ENCODE peak calls at places on chromosomes 3 and 15, in six cellular contexts. D is tibial nerve, R is K562, J is A549, F is sigmoid colon, M is heart left ventricle. I is an unnamed sample.

GRCh38 chr3:148756306-148756705 is 58.6 kb downstream of the AGTR1 start:
- DNase-seq in M (no peak), J (no peak), F (no peak), D (no peak), R (no peak), I (no peak)

GRCh38 chr3:160195106-160195505 is 30.1 kb upstream of the C3orf80 start:
- DNase-seq in M (no peak), R (no peak), D (no peak), J (no peak), F (no peak), I (no peak)

GRCh38 chr3:54083901-54084300 is 38.5 kb upstream of the CACNA2D3 start:
- DNase-seq in M (no peak), F (no peak), R (no peak), D (no peak), J (no peak), I (no peak)

GRCh38 chr3:89032331-89033063 is 74.9 kb upstream of the EPHA3 start:
- DNase-seq in M (no peak), R (no peak), J (no peak), F (no peak), D (no peak), I (no peak)

GRCh38 chr3:4956743-4957142 is 22.5 kb upstream of the BHLHE40 start:
- DNase-seq in F (no peak), R (no peak), M (no peak), J (no peak), D (no peak), I (no peak)

GRCh38 chr3:145952541-145952940 is 208.4 kb downstream of the PLOD2 start:
- DNase-seq in R (no peak), F (no peak), J (no peak), M (no peak), D (no peak), I (no peak)

GRCh38 chr3:52144034-52144795 is 10.0 kb downstream of the POC1A start:
- DNase-seq in J (peak), D (peak), R (peak), M (peak), F (peak), I (peak)

GRCh38 chr3:128698211-128699011 is 27.6 kb upstream of the RAB7A start:
- DNase-seq in D (no peak), M (peak), J (peak), R (no peak), F (peak), I (peak)

GRCh38 chr3:43728476-43728875 is 37.7 kb downstream of the ABHD5 start:
- DNase-seq in F (no peak), J (no peak), R (no peak), D (no peak), M (no peak), I (no peak)

GRCh38 chr3:178048768-178049167 is 487.5 kb upstream of the KCNMB2 start:
- DNase-seq in D (no peak), M (no peak), R (no peak), J (no peak), F (no peak), I (no peak)

GRCh38 chr3:149816986-149817385 is 4.0 kb downstream of the RNF13 start:
- DNase-seq in J (no peak), M (no peak), D (no peak), R (no peak), F (no peak), I (no peak)

GRCh38 chr3:128971421-128971820 is 22.5 kb downstream of the CFAP92 start:
- DNase-seq in R (no peak), D (no peak), F (no peak), J (no peak), M (peak), I (peak)

GRCh38 chr3:85007195-85008094 is 48.7 kb downstream of the CADM2 start:
- DNase-seq in F (no peak), M (no peak), R (no peak), D (no peak), J (peak), I (no peak)

GRCh38 chr3:120450261-120450913 is 405 bp downstream of the FSTL1 start:
- DNase-seq in F (peak), D (peak), J (peak), R (no peak), M (peak), I (peak)

GRCh38 chr15:48244923-48245322 is 38.8 kb downstream of the SLC12A1 start:
- DNase-seq in J (no peak), F (no peak), R (no peak), M (no peak), D (no peak), I (no peak)

GRCh38 chr3:107239703-107240102 is 137.5 kb upstream of the CCDC54 start:
- DNase-seq in J (no peak), M (no peak), F (no peak), R (no peak), D (no peak), I (no peak)

GRCh38 chr3:56976666-56977560 is 83.6 kb upstream of the SPATA12 start:
- DNase-seq in R (no peak), D (no peak), F (peak), J (no peak), M (no peak), I (peak)

GRCh38 chr3:25592510-25592968 is 72.2 kb downstream of the TOP2B start:
- DNase-seq in R (peak), J (peak), F (peak), M (peak), D (peak), I (peak)

GRCh38 chr3:177195941-177196472 is 1.3 kb downstream of the TBL1XR1 start:
- DNase-seq in M (no peak), R (no peak), J (no peak), F (no peak), D (no peak), I (no peak)

GRCh38 chr3:37491776-37492175 is 317.4 kb upstream of the LRRFIP2 start:
- DNase-seq in R (no peak), J (no peak), F (no peak), M (no peak), D (no peak), I (no peak)

GRCh38 chr15:81235781-81236507 is 39.3 kb downstream of the IL16 start:
- DNase-seq in F (no peak), D (no peak), J (peak), M (no peak), R (no peak), I (peak)

GRCh38 chr15:60585743-60586708 is 107.1 kb upstream of the ICE2 start:
- DNase-seq in M (peak), F (no peak), J (peak), D (peak), R (peak), I (peak)

GRCh38 chr15:68930268-68931022 is at the start of gene SPESP1:
- DNase-seq in F (peak), M (peak), R (no peak), J (no peak), D (peak), I (peak)

GRCh38 chr3:54257114-54257513 is 134.8 kb downstream of the CACNA2D3 start:
- DNase-seq in D (no peak), M (no peak), J (no peak), F (no peak), R (no peak), I (no peak)

GRCh38 chr3:49012441-49013017 is 5.3 kb downstream of the WDR6 start:
- DNase-seq in F (peak), M (peak), D (no peak), J (no peak), R (no peak), I (no peak)

GRCh38 chr3:148297013-148297412 is 400.7 kb upstream of the AGTR1 start:
- DNase-seq in M (no peak), D (no peak), F (no peak), J (no peak), R (no peak), I (no peak)

GRCh38 chr15:99682455-99682854 is 50.8 kb downstream of the LYSMD4 start:
- DNase-seq in M (no peak), J (peak), D (no peak), R (no peak), F (no peak), I (no peak)

GRCh38 chr3:71497367-71497925 is 86.1 kb downstream of the FOXP1 start:
- DNase-seq in M (no peak), J (no peak), R (no peak), D (no peak), F (no peak), I (no peak)

GRCh38 chr15:96693990-96694517 is 363.6 kb downstream of the NR2F2 start:
- DNase-seq in D (no peak), M (no peak), R (no peak), J (no peak), F (no peak), I (no peak)

GRCh38 chr15:31605467-31605931 is 278.9 kb downstream of the KLF13 start:
- DNase-seq in D (no peak), J (peak), F (no peak), R (no peak), M (no peak), I (no peak)

GRCh38 chr3:119405315-119405714 is 58.1 kb downstream of the TMEM39A start:
- DNase-seq in M (no peak), R (no peak), D (no peak), F (no peak), J (no peak), I (no peak)

GRCh38 chr15:82648257-82649103 is 1.3 kb upstream of the CPEB1 start:
- DNase-seq in F (no peak), D (no peak), M (no peak), J (no peak), R (no peak), I (peak)

GRCh38 chr3:86995537-86995936 is 4.6 kb upstream of the VGLL3 start:
- DNase-seq in M (no peak), D (no peak), R (no peak), F (peak), J (peak), I (no peak)

GRCh38 chr3:65597225-65597951 is 441.3 kb downstream of the MAGI1 start:
- DNase-seq in D (no peak), R (no peak), J (no peak), F (peak), M (peak), I (no peak)

GRCh38 chr3:156366559-156366958 is 188.4 kb downstream of the SSR3 start:
- DNase-seq in D (no peak), F (no peak), R (no peak), M (no peak), J (no peak), I (no peak)

GRCh38 chr3:62823461-62824050 is 51.7 kb downstream of the CADPS start:
- DNase-seq in J (no peak), F (no peak), D (no peak), R (no peak), M (no peak), I (no peak)

GRCh38 chr3:57998366-57999283 is 9.6 kb upstream of the FLNB start:
- DNase-seq in R (peak), D (no peak), M (no peak), J (no peak), F (no peak), I (no peak)
- TF ChIP-seq POLR2A in R (no peak), D (no peak), M (no peak), J (no peak), F (no peak), I (no peak)

GRCh38 chr15:28995193-28995592 is 109.4 kb downstream of the APBA2 start:
- DNase-seq in F (no peak), M (no peak), D (no peak), J (no peak), R (no peak), I (no peak)

GRCh38 chr15:28994830-28995180 is 109.0 kb downstream of the APBA2 start:
- DNase-seq in J (no peak), F (no peak), R (no peak), D (no peak), M (no peak), I (no peak)

GRCh38 chr15:28992996-28993719 is 107.4 kb downstream of the APBA2 start:
- DNase-seq in J (no peak), F (no peak), D (no peak), R (no peak), M (peak), I (no peak)

GRCh38 chr15:28993720-28994053 is 107.9 kb downstream of the APBA2 start:
- DNase-seq in F (no peak), D (no peak), J (no peak), R (no peak), M (no peak), I (no peak)

GRCh38 chr15:28994142-28994829 is 108.5 kb downstream of the APBA2 start:
- DNase-seq in F (no peak), M (no peak), D (no peak), J (no peak), R (no peak), I (no peak)
- H3K27ac ChIP-seq in F (no peak), M (no peak), D (no peak), J (no peak), R (no peak), I (no peak)

GRCh38 chr3:3817870-3818269 is 18.6 kb downstream of the LRRN1 start:
- DNase-seq in R (no peak), D (no peak), J (no peak), M (no peak), F (no peak), I (no peak)

DNA sequence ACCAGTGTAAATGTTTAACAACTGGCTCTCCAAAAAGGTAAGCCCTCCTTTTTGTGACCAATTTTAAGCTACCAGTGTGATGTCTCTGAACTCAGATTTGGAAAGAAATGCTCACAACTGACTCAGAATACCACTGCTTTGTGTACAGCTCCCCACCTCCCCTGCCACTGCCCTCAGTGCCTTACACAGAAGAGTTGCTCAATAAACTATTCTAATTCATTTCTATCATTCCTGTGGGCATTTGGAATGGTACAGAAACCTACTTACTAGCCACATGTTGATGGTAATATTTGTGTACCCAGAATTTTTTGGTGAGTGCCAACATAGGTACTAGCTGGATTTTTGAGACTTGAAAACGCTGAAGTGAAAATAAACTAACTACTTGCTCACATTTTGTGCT is 16.0 kb downstream of the LRRN1 start:
- DNase-seq in F (no peak), M (no peak), R (no peak), D (no peak), J (no peak), I (no peak)
- TF ChIP-seq POLR2A in F (no peak), M (no peak), R (no peak), D (no peak), J (no peak), I (no peak)

GRCh38 chr3:171967932-171968678 is 71.3 kb upstream of the FNDC3B start:
- DNase-seq in J (no peak), D (no peak), M (no peak), R (no peak), F (no peak), I (no peak)

GRCh38 chr3:171970301-171970788 is 69.0 kb upstream of the FNDC3B start:
- DNase-seq in J (no peak), R (no peak), F (no peak), M (no peak), D (no peak), I (no peak)

GRCh38 chr3:171966533-171967136 is 72.7 kb upstream of the FNDC3B start:
- DNase-seq in R (no peak), J (no peak), D (no peak), M (no peak), F (no peak), I (no peak)

GRCh38 chr3:171965088-171965712 is 74.2 kb upstream of the FNDC3B start:
- DNase-seq in J (no peak), D (no peak), F (no peak), R (no peak), M (no peak), I (no peak)

GRCh38 chr3:171967137-171967783 is 72.1 kb upstream of the FNDC3B start:
- DNase-seq in J (peak), F (no peak), R (no peak), D (no peak), M (no peak), I (no peak)
- H3K27ac ChIP-seq in J (peak), F (peak), R (peak), D (peak), M (no peak), I (peak)